ENCODE peak calls at places on chromosomes 5 and 9, in four cellular contexts. L is HCT116, C is HepG2, E is K562. S is an unnamed sample.

GRCh38 chr5:170429014-170429413 is 39.8 kb upstream of the KCNMB1 start:
- DNase-seq in E (no peak), C (no peak), L (no peak), S (no peak)

GRCh38 chr9:17216011-17216410 is 81.2 kb downstream of the CNTLN start:
- DNase-seq in E (no peak), C (no peak), L (no peak), S (no peak)

GRCh38 chr5:54254482-54255198 is 55.7 kb downstream of the ARL15 start:
- DNase-seq in C (peak), L (no peak), E (no peak), S (no peak)

GRCh38 chr9:25678147-25678666 is at the start of gene TUSC1:
- DNase-seq in L (no peak), C (no peak), E (no peak), S (no peak)

GRCh38 chr9:2676466-2676865 is 40.8 kb upstream of the KCNV2 start:
- DNase-seq in C (peak), L (no peak), E (no peak), S (no peak)

GRCh38 chr5:65468633-65469032 is 13.1 kb downstream of the ADAMTS6 start:
- DNase-seq in C (no peak), E (no peak), L (no peak), S (no peak)

GRCh38 chr5:116423091-116423490 is 151.5 kb downstream of the SEMA6A start:
- DNase-seq in E (no peak), L (no peak), C (no peak), S (no peak)

GRCh38 chr5:86463339-86463738 is 154.4 kb upstream of the COX7C start:
- DNase-seq in C (peak), L (no peak), E (peak), S (no peak)

GRCh38 chr5:57735754-57736153 is 253.1 kb upstream of the ACTBL2 start:
- DNase-seq in L (peak), E (no peak), C (peak), S (peak)

GRCh38 chr5:53031695-53032096 is 42.5 kb downstream of the ITGA2 start:
- DNase-seq in E (no peak), C (peak), L (peak), S (no peak)

GRCh38 chr5:180720501-180720900 is 19.4 kb downstream of the OR2Y1 start:
- DNase-seq in C (no peak), L (no peak), E (no peak), S (no peak)

GRCh38 chr5:105529851-105530250 is 1967.3 kb upstream of the NUDT12 start:
- DNase-seq in E (no peak), C (no peak), L (no peak), S (no peak)

GRCh38 chr9:95793924-95794828 is 81.3 kb upstream of the ERCC6L2 start:
- DNase-seq in C (no peak), E (no peak), L (no peak), S (no peak)

GRCh38 chr9:124673063-124673462 is 98.0 kb downstream of the NR6A1 start:
- DNase-seq in E (no peak), L (no peak), C (no peak), S (no peak)

GRCh38 chr9:79123419-79123818 is 448.3 kb upstream of the TLE4 start:
- DNase-seq in E (no peak), L (no peak), C (no peak), S (no peak)

GRCh38 chr9:95264954-95265615 is 52.4 kb downstream of the FANCC start:
- DNase-seq in C (no peak), L (no peak), E (peak), S (no peak)

GRCh38 chr5:64690417-64691151 is at the start of gene SHISAL2B:
- DNase-seq in E (no peak), L (no peak), C (no peak), S (no peak)

GRCh38 chr5:149550608-149551226 is 522 bp downstream of the CSNK1A1 start:
- DNase-seq in E (peak), L (no peak), C (no peak), S (no peak)

GRCh38 chr9:7315746-7316457 is 483.7 kb downstream of the DMAC1 start:
- DNase-seq in C (no peak), L (no peak), E (no peak), S (no peak)

GRCh38 chr9:33787839-33788238 is 7.5 kb upstream of the PRSS3 start:
- DNase-seq in C (no peak), L (no peak), E (no peak), S (no peak)

GRCh38 chr9:78898239-78898638 is 601.3 kb downstream of the PSAT1 start:
- DNase-seq in C (no peak), E (no peak), L (no peak), S (no peak)

GRCh38 chr5:138725153-138725884 is 27.9 kb upstream of the CTNNA1 start:
- DNase-seq in L (peak), C (peak), E (no peak), S (no peak)
- TF ChIP-seq TCF7L2 in L (no peak), C (no peak), E (no peak), S (no peak)

GRCh38 chr5:168339151-168340140 is 48.0 kb downstream of the WWC1 start:
- DNase-seq in E (peak), L (no peak), C (no peak), S (no peak)

GRCh38 chr5:168332042-168332441 is 40.6 kb downstream of the WWC1 start:
- DNase-seq in L (no peak), C (no peak), E (no peak), S (no peak)

GRCh38 chr5:168329302-168329701 is 37.9 kb downstream of the WWC1 start:
- DNase-seq in L (no peak), C (peak), E (no peak), S (no peak)

GRCh38 chr5:168337361-168337760 is 45.9 kb downstream of the WWC1 start:
- DNase-seq in C (peak), E (no peak), L (no peak), S (no peak)

DNA sequence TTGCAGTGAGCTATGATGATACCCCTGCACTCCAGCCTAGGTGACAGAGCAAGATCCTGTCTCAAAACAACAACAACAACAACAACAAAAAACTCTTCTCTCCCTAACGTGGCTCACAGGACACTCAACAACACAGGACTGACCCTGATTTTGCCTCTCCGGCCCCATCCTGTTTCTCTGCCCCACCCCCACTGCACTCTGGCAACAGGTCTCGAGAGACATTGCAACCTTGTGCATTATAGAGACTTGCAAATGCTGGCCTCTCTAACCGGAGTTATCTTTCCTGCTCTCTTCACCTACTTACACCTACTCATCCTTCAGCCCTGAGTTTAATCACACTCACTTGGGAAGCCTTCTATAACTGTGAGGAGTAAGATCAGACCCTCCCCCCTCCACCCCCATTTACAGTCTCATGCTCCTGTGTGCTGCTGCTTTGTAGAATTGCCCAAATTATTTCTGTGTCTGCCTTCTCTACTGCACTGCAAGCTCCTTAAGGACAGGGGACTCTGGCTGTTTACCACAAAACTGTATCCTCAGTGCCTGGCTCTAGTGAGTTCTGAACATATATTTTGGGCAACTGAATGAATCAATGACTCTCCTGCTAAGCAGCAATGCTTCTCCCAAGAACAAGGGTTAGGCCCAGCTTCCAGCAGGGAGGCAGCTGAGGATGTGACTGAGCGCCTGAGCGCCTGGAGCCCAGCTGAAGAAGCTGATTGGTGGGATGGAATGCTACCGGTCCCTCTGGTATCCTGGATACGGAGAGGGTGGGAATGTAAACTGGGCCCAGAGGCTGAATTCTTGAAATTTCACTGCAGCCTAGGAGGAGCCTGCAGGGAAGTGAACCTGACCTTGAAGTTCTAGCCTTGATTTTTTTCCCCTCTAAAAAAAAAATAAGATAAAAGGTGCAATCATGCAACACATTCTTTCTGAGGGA is 43.0 kb downstream of the WWC1 start:
- DNase-seq in E (no peak), C (no peak), L (no peak), S (no peak)
- TF ChIP-seq TCF7L2 in E (no peak), C (no peak), L (no peak), S (no peak)

GRCh38 chr5:121031487-121031886 is 567.4 kb downstream of the PRR16 start:
- DNase-seq in L (no peak), C (no peak), E (no peak), S (no peak)
- TF ChIP-seq TCF7L2 in L (no peak), C (no peak), E (no peak), S (no peak)

DNA sequence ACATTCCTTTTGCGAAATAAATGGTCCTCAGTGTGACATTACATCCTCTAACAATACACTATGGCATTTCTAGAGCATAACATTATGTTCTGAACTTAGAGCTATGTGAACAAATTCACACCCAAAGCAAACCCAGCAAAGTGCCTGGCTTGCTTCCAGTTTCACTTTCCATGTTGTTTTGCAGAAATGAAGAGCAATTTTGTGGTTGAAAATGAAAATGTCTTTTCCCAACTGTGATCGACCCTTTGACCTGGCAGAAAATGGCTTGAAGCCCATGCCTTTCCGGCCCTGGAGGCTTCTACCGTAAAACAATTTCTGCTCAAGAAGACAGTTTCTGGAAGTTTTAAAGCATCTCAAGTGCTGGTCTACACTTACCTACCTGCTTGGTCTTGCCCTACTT is 344.7 kb upstream of the RGMB start:
- DNase-seq in E (no peak), C (no peak), L (no peak), S (no peak)
- TF ChIP-seq TCF7L2 in E (no peak), C (no peak), L (no peak), S (no peak)

GRCh38 chr9:129933709-129934586 is 98.7 kb downstream of the USP20 start:
- DNase-seq in C (no peak), E (no peak), L (no peak), S (no peak)
- TF ChIP-seq TCF7L2 in C (no peak), E (no peak), L (no peak), S (no peak)

DNA sequence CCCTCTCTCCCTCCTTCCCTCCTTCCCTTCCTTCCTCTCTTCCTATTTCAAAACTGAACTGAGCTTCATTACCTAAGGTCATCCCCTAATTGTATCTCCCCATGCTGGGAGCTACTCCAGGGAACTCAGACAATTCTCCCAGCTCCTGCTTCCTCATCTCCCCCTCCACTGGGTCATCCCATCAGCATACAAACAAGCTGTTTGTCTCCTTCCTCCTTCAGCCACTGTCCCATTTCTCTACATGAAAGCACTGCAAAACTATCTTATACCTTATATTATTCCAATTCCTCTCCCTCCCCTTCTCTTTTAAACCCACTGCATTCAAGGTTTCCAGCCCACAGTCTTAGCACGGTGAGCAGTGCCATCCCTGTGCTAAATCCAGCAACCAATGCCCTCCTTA is 262.4 kb downstream of the AGTPBP1 start:
- DNase-seq in C (no peak), L (no peak), E (no peak), S (no peak)
- TF ChIP-seq TCF7L2 in C (no peak), L (no peak), E (no peak), S (no peak)

DNA sequence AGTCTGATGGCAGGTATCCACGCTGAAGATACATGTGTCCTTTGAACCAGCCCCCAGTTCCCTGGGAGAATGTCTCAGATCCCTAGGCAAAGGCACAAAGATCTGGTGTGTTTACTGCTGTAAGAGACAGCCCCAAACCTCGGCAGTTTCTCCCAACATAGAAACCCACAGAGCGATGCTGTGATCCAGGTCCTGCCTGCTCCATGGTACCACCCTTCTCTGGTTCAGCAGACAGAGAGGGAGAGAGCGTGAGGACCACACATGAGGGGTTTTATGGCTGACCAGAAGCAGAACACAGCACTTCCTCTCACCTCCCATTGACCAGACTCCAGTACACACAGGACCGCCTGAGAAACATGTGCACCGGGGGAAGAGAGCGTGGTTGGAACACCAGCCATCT is 47.0 kb upstream of the FCN1 start:
- DNase-seq in E (no peak), L (no peak), C (no peak), S (no peak)
- TF ChIP-seq TCF7L2 in E (no peak), L (no peak), C (no peak), S (no peak)

DNA sequence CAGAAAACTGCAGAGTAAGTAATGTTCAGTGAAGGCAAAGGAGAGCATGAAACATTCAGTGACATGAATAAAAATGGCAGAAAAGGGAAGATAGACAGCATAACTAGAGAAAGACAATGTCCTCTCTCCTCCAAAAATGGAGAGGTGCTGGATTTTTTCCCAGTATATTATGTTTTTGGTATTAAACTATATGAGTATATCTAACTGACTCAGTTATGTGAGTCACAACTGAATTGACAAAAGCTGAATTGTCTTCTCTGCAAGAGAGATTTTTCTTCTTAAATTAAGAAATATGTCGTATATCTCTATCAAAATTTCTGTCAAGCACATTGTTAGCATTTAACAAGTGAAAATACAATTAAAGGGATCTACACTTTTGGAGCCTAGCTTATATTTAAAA is 375.1 kb downstream of the CHSY3 start:
- DNase-seq in E (no peak), L (no peak), C (no peak), S (no peak)
- TF ChIP-seq TCF7L2 in E (no peak), L (no peak), C (no peak), S (no peak)

S was measured in Panc1.